ENCODE peak calls at places on chromosomes 16 and 17, in nine cellular contexts. L, U, Y, X, T, M, F, N and A are unnamed samples.

GRCh38 chr17:57670769-57671545 is 74.1 kb downstream of the CCDC182 start:
- DNase-seq in L (no peak), T (no peak), U (no peak), M (no peak), X (no peak), N (peak; percentile 45), Y (no peak), F (no peak), A (peak; percentile 9)

GRCh38 chr17:50908860-50909764 is 43.0 kb upstream of the TOB1 start:
- DNase-seq in F (peak; percentile 93), T (no peak), N (no peak), M (no peak), U (no peak), X (peak; percentile 81), Y (peak; percentile 79), L (no peak), A (no peak)

GRCh38 chr17:57634713-57635465 is 110.2 kb downstream of the CCDC182 start:
- DNase-seq in Y (no peak), L (no peak), U (no peak), X (no peak), T (no peak), N (no peak), M (no peak), F (no peak), A (peak; percentile 34)

GRCh38 chr16:2469399-2470233 is 1.5 kb upstream of the NTN3 start:
- DNase-seq in X (no peak), F (no peak), M (no peak), L (no peak), Y (peak; percentile 56), N (no peak), U (no peak), T (no peak), A (no peak)

GRCh38 chr16:27720731-27721547 is 171.0 kb downstream of the KATNIP start:
- DNase-seq in L (peak; percentile 51), Y (peak; percentile 56), N (no peak), T (no peak), U (no peak), X (no peak), F (no peak), M (no peak), A (no peak)

GRCh38 chr16:27776556-27776955 is 226.6 kb downstream of the KATNIP start:
- DNase-seq in M (no peak), L (no peak), N (no peak), X (no peak), F (no peak), Y (no peak), U (no peak), T (no peak), A (no peak)

GRCh38 chr17:49459401-49459984 is 35.6 kb upstream of the NGFR start:
- DNase-seq in T (no peak), X (no peak), U (no peak), F (no peak), L (no peak), Y (no peak), N (no peak), M (no peak), A (no peak)

GRCh38 chr16:2537451-2538379 is at the start of gene PDPK1:
- DNase-seq in F (peak; percentile 97), N (peak; percentile 89), U (peak; percentile 90), X (peak; percentile 95), M (peak; percentile 89), L (peak; percentile 95), T (peak; percentile 95), Y (peak; percentile 98), A (peak; percentile 91)

GRCh38 chr17:6249747-6250146 is 179.6 kb downstream of the WSCD1 start:
- DNase-seq in U (no peak), T (no peak), Y (no peak), M (no peak), N (no peak), L (no peak), F (peak; percentile 48), X (no peak), A (no peak)

GRCh38 chr16:16021988-16022682 is 72.7 kb downstream of the ABCC1 start:
- DNase-seq in Y (peak; percentile 95), M (no peak), T (peak; percentile 94), U (peak; percentile 98), F (peak; percentile 87), L (peak; percentile 76), X (no peak), N (peak; percentile 95), A (peak; percentile 94)

GRCh38 chr16:3751878-3752277 is 34.6 kb upstream of the TRAP1 start:
- DNase-seq in N (no peak), L (no peak), X (no peak), U (no peak), Y (no peak), M (no peak), F (no peak), T (no peak), A (no peak)

GRCh38 chr17:50196826-50197225 is 4.6 kb downstream of the COL1A1 start:
- DNase-seq in U (no peak), T (no peak), M (no peak), Y (no peak), N (no peak), F (no peak), X (no peak), L (no peak), A (no peak)

GRCh38 chr17:29155966-29156338 is 24.2 kb downstream of the MYO18A start:
- DNase-seq in F (peak; percentile 66), X (no peak), N (no peak), U (no peak), T (no peak), L (no peak), M (no peak), Y (no peak), A (no peak)

GRCh38 chr17:65557349-65558310 is 3.8 kb downstream of the AXIN2 start:
- DNase-seq in M (no peak), F (no peak), X (peak; percentile 56), Y (no peak), L (no peak), T (no peak), U (no peak), N (no peak), A (peak; percentile 65)

GRCh38 chr16:65600046-65600445 is 478.2 kb upstream of the CDH11 start:
- DNase-seq in U (no peak), L (no peak), N (no peak), Y (no peak), F (no peak), X (no peak), T (no peak), M (no peak), A (no peak)

GRCh38 chr17:14690704-14691103 is 389.8 kb downstream of the HS3ST3B1 start:
- DNase-seq in U (no peak), X (no peak), F (no peak), L (no peak), T (no peak), N (no peak), M (no peak), Y (no peak), A (no peak)